ENCODE peak calls at places on chromosomes 13 and 19, in nine cellular contexts. F is NCI-H524; X is lung microvascular endothelial cell; K is activated CD4-positive, alpha-beta T cell treated with anti-CD3 and anti-CD28 coated beads, Interleukin-2, amount 50 U/mL, for 48 hours; V is upper lobe of right lung; L is RPMI8226; G is stomach; Z is psoas muscle; J is aorta. M is an unnamed sample.

GRCh38 chr13:37381502-37381901 is 217.1 kb downstream of the POSTN start:
- DNase-seq in Z (no peak), G (no peak), K (no peak), L (no peak), V (no peak), X (no peak), F (no peak), J (no peak), M (no peak)

GRCh38 chr13:24511824-24512207 is 762 bp downstream of the PARP4 start:
- DNase-seq in Z (no peak), F (no peak), J (no peak), K (no peak), X (no peak), V (no peak), L (no peak), G (no peak), M (no peak)

GRCh38 chr13:86585826-86586225 is 786.6 kb upstream of the SLITRK6 start:
- DNase-seq in L (no peak), F (no peak), G (no peak), V (no peak), X (no peak), Z (no peak), K (no peak), J (no peak), M (peak)

GRCh38 chr19:12938054-12938535 is 314 bp upstream of the CALR start:
- DNase-seq in Z (peak), F (peak), J (peak), V (peak), X (peak), G (peak), K (peak), L (peak), M (peak)

GRCh38 chr19:13417054-13417453 is 89.2 kb downstream of the CACNA1A start:
- DNase-seq in G (no peak), K (no peak), X (peak), V (no peak), L (no peak), F (peak), J (no peak), Z (peak), M (no peak)

GRCh38 chr13:51643882-51644281 is 59.6 kb downstream of the WDFY2 start:
- DNase-seq in Z (no peak), L (no peak), F (no peak), G (no peak), X (peak), V (no peak), K (no peak), J (no peak), M (peak)

GRCh38 chr19:30066781-30067759 is 125.0 kb downstream of the URI1 start:
- DNase-seq in L (peak), G (peak), F (no peak), K (no peak), X (no peak), Z (no peak), J (no peak), V (peak), M (no peak)

GRCh38 chr19:2611483-2612464 is 90.7 kb downstream of the GNG7 start:
- DNase-seq in Z (no peak), X (no peak), K (no peak), G (no peak), J (peak), L (no peak), F (no peak), V (no peak), M (no peak)

GRCh38 chr13:113848020-113848419 is 15.9 kb downstream of the GAS6 start:
- DNase-seq in Z (no peak), K (no peak), V (no peak), J (no peak), G (no peak), F (no peak), L (no peak), X (no peak), M (no peak)

GRCh38 chr13:94795292-94795691 is 82.9 kb upstream of the SOX21 start:
- DNase-seq in V (no peak), F (no peak), G (no peak), K (no peak), Z (no peak), J (no peak), X (no peak), L (no peak), M (no peak)

GRCh38 chr19:48683349-48683748 is 10.5 kb upstream of the NTN5 start:
- DNase-seq in J (peak), K (no peak), Z (peak), X (peak), V (no peak), F (no peak), L (no peak), G (no peak), M (no peak)

GRCh38 chr13:39603424-39603947 is 493 bp upstream of the LHFPL6 start:
- DNase-seq in G (no peak), X (peak), V (no peak), L (no peak), K (peak), J (peak), F (no peak), Z (no peak), M (no peak)

GRCh38 chr13:113532156-113532806 is 41.8 kb upstream of the DCUN1D2 start:
- DNase-seq in F (no peak), X (peak), L (no peak), V (peak), K (no peak), G (no peak), Z (no peak), J (no peak), M (no peak)

GRCh38 chr19:13764101-13764807 is at the start of gene MRI1:
- DNase-seq in K (peak), J (peak), Z (peak), X (peak), G (peak), F (peak), L (peak), V (peak), M (no peak)

GRCh38 chr19:4768934-4769777 is 22.4 kb upstream of the FEM1A start:
- DNase-seq in L (peak), F (peak), X (peak), Z (peak), K (peak), V (peak), J (peak), G (peak), M (peak)

GRCh38 chr13:82800391-82800790 is 1081.9 kb downstream of the SLITRK1 start:
- DNase-seq in L (no peak), G (no peak), J (no peak), X (no peak), F (no peak), V (no peak), K (no peak), Z (no peak), M (no peak)

GRCh38 chr13:104816716-104817115 is 1718.7 kb downstream of the EFNB2 start:
- DNase-seq in G (no peak), J (no peak), X (no peak), L (no peak), Z (no peak), V (no peak), K (no peak), F (no peak), M (no peak)

GRCh38 chr19:40534148-40534547 is 42.5 kb upstream of the SHKBP1 start:
- DNase-seq in J (no peak), V (no peak), K (no peak), F (no peak), Z (no peak), G (no peak), L (no peak), X (no peak), M (no peak)

GRCh38 chr13:43522788-43523187 is 264.0 kb downstream of the ENOX1 start:
- DNase-seq in G (no peak), F (no peak), L (no peak), J (no peak), K (no peak), V (no peak), X (no peak), Z (no peak), M (peak)

GRCh38 chr13:49444517-49445395 is 682 bp downstream of the SETDB2 start:
- DNase-seq in G (no peak), F (no peak), L (peak), K (peak), J (no peak), X (peak), Z (no peak), V (no peak), M (no peak)

GRCh38 chr19:48405850-48406249 is 12.4 kb downstream of the GRIN2D start:
- DNase-seq in V (no peak), K (no peak), L (no peak), J (no peak), Z (no peak), X (no peak), F (no peak), G (no peak), M (no peak)

GRCh38 chr13:40187324-40187795 is 479.1 kb downstream of the FOXO1 start:
- DNase-seq in J (no peak), G (no peak), K (peak), X (no peak), Z (no peak), F (no peak), L (no peak), V (no peak), M (no peak)

GRCh38 chr19:4455742-4456565 is 1.6 kb downstream of the UBXN6 start:
- DNase-seq in L (no peak), F (peak), X (peak), V (peak), K (no peak), G (no peak), J (peak), Z (peak), M (peak)

GRCh38 chr19:4622695-4623421 is 16.5 kb upstream of the TNFAIP8L1 start:
- DNase-seq in X (no peak), J (no peak), F (no peak), Z (no peak), V (no peak), L (no peak), K (no peak), G (no peak), M (no peak)

GRCh38 chr13:111610077-111610476 is 289.6 kb downstream of the TEX29 start:
- DNase-seq in L (no peak), X (peak), V (peak), F (no peak), Z (no peak), K (no peak), J (no peak), G (no peak), M (no peak)

GRCh38 chr13:59766236-59766635 is 397.5 kb downstream of the DIAPH3 start:
- DNase-seq in X (no peak), J (no peak), Z (no peak), V (no peak), L (no peak), G (no peak), F (no peak), K (no peak), M (no peak)

GRCh38 chr13:100753391-100753790 is 78.8 kb upstream of the TMTC4 start:
- DNase-seq in V (no peak), L (no peak), F (no peak), G (no peak), Z (no peak), K (no peak), J (no peak), X (no peak), M (no peak)

GRCh38 chr13:93235258-93236015 is 8.8 kb downstream of the GPC6 start:
- DNase-seq in Z (no peak), L (no peak), G (no peak), K (no peak), X (no peak), V (no peak), J (no peak), F (peak), M (no peak)

GRCh38 chr19:21574607-21575006 is 69.2 kb downstream of the ZNF429 start:
- DNase-seq in X (no peak), J (no peak), K (no peak), G (no peak), Z (no peak), L (no peak), F (no peak), V (no peak), M (no peak)

GRCh38 chr13:113400621-113401451 is 36.9 kb upstream of the GRTP1 start:
- DNase-seq in G (no peak), K (no peak), X (no peak), L (peak), J (no peak), V (peak), F (peak), Z (peak), M (no peak)

GRCh38 chr13:27619093-27619705 is 1.1 kb downstream of the LNX2 start:
- DNase-seq in J (no peak), G (no peak), Z (no peak), V (no peak), F (no peak), L (no peak), X (no peak), K (no peak), M (no peak)

GRCh38 chr13:26420282-26420960 is 137.1 kb upstream of the WASF3 start:
- DNase-seq in L (no peak), X (no peak), V (no peak), G (no peak), Z (no peak), J (no peak), F (no peak), K (no peak), M (no peak)

GRCh38 chr19:11381535-11382369 is 2.4 kb downstream of the EPOR start:
- DNase-seq in V (peak), X (peak), J (peak), Z (peak), K (peak), L (peak), G (peak), F (peak), M (no peak)

GRCh38 chr19:39768334-39768733 is 10.3 kb upstream of the LEUTX start:
- DNase-seq in L (no peak), J (no peak), K (no peak), Z (no peak), G (no peak), V (no peak), F (no peak), X (no peak), M (no peak)

GRCh38 chr13:29791997-29792775 is 58.2 kb downstream of the UBL3 start:
- DNase-seq in G (no peak), V (no peak), X (no peak), L (no peak), J (no peak), K (no peak), F (no peak), Z (no peak), M (no peak)

GRCh38 chr19:16467581-16467980 is 4.2 kb downstream of the EPS15L1 start:
- DNase-seq in J (no peak), G (no peak), X (no peak), F (no peak), Z (no peak), K (no peak), L (no peak), V (no peak), M (no peak)

GRCh38 chr13:43686557-43686956 is 100.2 kb downstream of the ENOX1 start:
- DNase-seq in J (no peak), X (peak), G (no peak), K (no peak), Z (peak), L (no peak), F (no peak), V (no peak), M (peak)

M was measured in smooth muscle cell of the brain vasculature.